ENCODE peak calls at places on chromosome 21, in five cellular contexts. One of them, this sample, is unnamed.

GRCh38 chr21:15669247-15669646 is 60.5 kb upstream of the USP25 start:
- DNase-seq in GM23248: peak
- DNase-seq in fibroblast of pulmonary artery: peak
- DNase-seq in activated T-helper 1 cell treated with anti-CD3 and anti-CD28 coated beads, Interleukin-12 subunit alpha, Interleukin-12 subunit beta, Interleukin-2, Interleukin-4 antibody, amounts not matched to agents 30 ng/mL and 10 ng/mL and 1 ng/mL, durations not matched to agents 14 hours and 24 hours and 36 hours: no peak
- DNase-seq in astrocyte of the cerebellum: no peak
- DNase-seq in this sample: peak

GRCh38 chr21:42847726-42848125 is 31.6 kb downstream of the WDR4 start:
- DNase-seq in GM23248: no peak
- DNase-seq in fibroblast of pulmonary artery: no peak
- DNase-seq in activated T-helper 1 cell treated with anti-CD3 and anti-CD28 coated beads, Interleukin-12 subunit alpha, Interleukin-12 subunit beta, Interleukin-2, Interleukin-4 antibody, amounts not matched to agents 30 ng/mL and 10 ng/mL and 1 ng/mL, durations not matched to agents 14 hours and 24 hours and 36 hours: no peak
- DNase-seq in astrocyte of the cerebellum: no peak
- DNase-seq in this sample: no peak

GRCh38 chr21:42646836-42647235 is 6.6 kb upstream of the PDE9A start:
- DNase-seq in GM23248: no peak
- DNase-seq in fibroblast of pulmonary artery: no peak
- DNase-seq in activated T-helper 1 cell treated with anti-CD3 and anti-CD28 coated beads, Interleukin-12 subunit alpha, Interleukin-12 subunit beta, Interleukin-2, Interleukin-4 antibody, amounts not matched to agents 30 ng/mL and 10 ng/mL and 1 ng/mL, durations not matched to agents 14 hours and 24 hours and 36 hours: no peak
- DNase-seq in astrocyte of the cerebellum: no peak
- DNase-seq in this sample: no peak

GRCh38 chr21:46018615-46019014 is 37.0 kb downstream of the COL6A1 start:
- DNase-seq in GM23248: no peak
- DNase-seq in fibroblast of pulmonary artery: no peak
- DNase-seq in activated T-helper 1 cell treated with anti-CD3 and anti-CD28 coated beads, Interleukin-12 subunit alpha, Interleukin-12 subunit beta, Interleukin-2, Interleukin-4 antibody, amounts not matched to agents 30 ng/mL and 10 ng/mL and 1 ng/mL, durations not matched to agents 14 hours and 24 hours and 36 hours: no peak
- DNase-seq in astrocyte of the cerebellum: no peak
- DNase-seq in this sample: no peak

GRCh38 chr21:16046625-16047340 is 317.0 kb downstream of the USP25 start:
- DNase-seq in GM23248: peak
- DNase-seq in fibroblast of pulmonary artery: no peak
- DNase-seq in activated T-helper 1 cell treated with anti-CD3 and anti-CD28 coated beads, Interleukin-12 subunit alpha, Interleukin-12 subunit beta, Interleukin-2, Interleukin-4 antibody, amounts not matched to agents 30 ng/mL and 10 ng/mL and 1 ng/mL, durations not matched to agents 14 hours and 24 hours and 36 hours: no peak
- DNase-seq in astrocyte of the cerebellum: no peak
- DNase-seq in this sample: peak

GRCh38 chr21:39444406-39445145 is 1.0 kb downstream of the LCA5L start:
- DNase-seq in GM23248: peak
- DNase-seq in fibroblast of pulmonary artery: peak
- DNase-seq in activated T-helper 1 cell treated with anti-CD3 and anti-CD28 coated beads, Interleukin-12 subunit alpha, Interleukin-12 subunit beta, Interleukin-2, Interleukin-4 antibody, amounts not matched to agents 30 ng/mL and 10 ng/mL and 1 ng/mL, durations not matched to agents 14 hours and 24 hours and 36 hours: no peak
- DNase-seq in astrocyte of the cerebellum: peak
- DNase-seq in this sample: peak

GRCh38 chr21:38850277-38850951 is 44.7 kb downstream of the ETS2 start:
- DNase-seq in GM23248: no peak
- DNase-seq in fibroblast of pulmonary artery: no peak
- DNase-seq in activated T-helper 1 cell treated with anti-CD3 and anti-CD28 coated beads, Interleukin-12 subunit alpha, Interleukin-12 subunit beta, Interleukin-2, Interleukin-4 antibody, amounts not matched to agents 30 ng/mL and 10 ng/mL and 1 ng/mL, durations not matched to agents 14 hours and 24 hours and 36 hours: no peak
- DNase-seq in astrocyte of the cerebellum: no peak
- DNase-seq in this sample: no peak

GRCh38 chr21:34065015-34065414 is 8.4 kb upstream of the MRPS6 start:
- DNase-seq in GM23248: peak
- DNase-seq in fibroblast of pulmonary artery: no peak
- DNase-seq in activated T-helper 1 cell treated with anti-CD3 and anti-CD28 coated beads, Interleukin-12 subunit alpha, Interleukin-12 subunit beta, Interleukin-2, Interleukin-4 antibody, amounts not matched to agents 30 ng/mL and 10 ng/mL and 1 ng/mL, durations not matched to agents 14 hours and 24 hours and 36 hours: no peak
- DNase-seq in astrocyte of the cerebellum: no peak
- DNase-seq in this sample: peak

GRCh38 chr21:45620201-45620600 is 23.3 kb upstream of the PCBP3 start:
- DNase-seq in GM23248: no peak
- DNase-seq in fibroblast of pulmonary artery: no peak
- DNase-seq in activated T-helper 1 cell treated with anti-CD3 and anti-CD28 coated beads, Interleukin-12 subunit alpha, Interleukin-12 subunit beta, Interleukin-2, Interleukin-4 antibody, amounts not matched to agents 30 ng/mL and 10 ng/mL and 1 ng/mL, durations not matched to agents 14 hours and 24 hours and 36 hours: no peak
- DNase-seq in astrocyte of the cerebellum: no peak
- DNase-seq in this sample: no peak

GRCh38 chr21:38659936-38660332 is 145.8 kb upstream of the ETS2 start:
- DNase-seq in GM23248: no peak
- DNase-seq in fibroblast of pulmonary artery: no peak
- DNase-seq in activated T-helper 1 cell treated with anti-CD3 and anti-CD28 coated beads, Interleukin-12 subunit alpha, Interleukin-12 subunit beta, Interleukin-2, Interleukin-4 antibody, amounts not matched to agents 30 ng/mL and 10 ng/mL and 1 ng/mL, durations not matched to agents 14 hours and 24 hours and 36 hours: no peak
- DNase-seq in astrocyte of the cerebellum: no peak
- DNase-seq in this sample: no peak

GRCh38 chr21:17784604-17785402 is 34.4 kb downstream of the C21orf91 start:
- DNase-seq in GM23248: no peak
- DNase-seq in fibroblast of pulmonary artery: no peak
- DNase-seq in activated T-helper 1 cell treated with anti-CD3 and anti-CD28 coated beads, Interleukin-12 subunit alpha, Interleukin-12 subunit beta, Interleukin-2, Interleukin-4 antibody, amounts not matched to agents 30 ng/mL and 10 ng/mL and 1 ng/mL, durations not matched to agents 14 hours and 24 hours and 36 hours: no peak
- DNase-seq in astrocyte of the cerebellum: no peak
- DNase-seq in this sample: no peak

GRCh38 chr21:42687796-42688195 is 34.4 kb downstream of the PDE9A start:
- DNase-seq in GM23248: no peak
- DNase-seq in fibroblast of pulmonary artery: no peak
- DNase-seq in activated T-helper 1 cell treated with anti-CD3 and anti-CD28 coated beads, Interleukin-12 subunit alpha, Interleukin-12 subunit beta, Interleukin-2, Interleukin-4 antibody, amounts not matched to agents 30 ng/mL and 10 ng/mL and 1 ng/mL, durations not matched to agents 14 hours and 24 hours and 36 hours: no peak
- DNase-seq in astrocyte of the cerebellum: no peak
- DNase-seq in this sample: no peak

GRCh38 chr21:29431680-29432079 is 133.0 kb downstream of the BACH1 start:
- DNase-seq in GM23248: no peak
- DNase-seq in fibroblast of pulmonary artery: no peak
- DNase-seq in activated T-helper 1 cell treated with anti-CD3 and anti-CD28 coated beads, Interleukin-12 subunit alpha, Interleukin-12 subunit beta, Interleukin-2, Interleukin-4 antibody, amounts not matched to agents 30 ng/mL and 10 ng/mL and 1 ng/mL, durations not matched to agents 14 hours and 24 hours and 36 hours: no peak
- DNase-seq in astrocyte of the cerebellum: no peak
- DNase-seq in this sample: no peak

GRCh38 chr21:42666918-42667317 is 13.5 kb downstream of the PDE9A start:
- DNase-seq in GM23248: no peak
- DNase-seq in fibroblast of pulmonary artery: no peak
- DNase-seq in activated T-helper 1 cell treated with anti-CD3 and anti-CD28 coated beads, Interleukin-12 subunit alpha, Interleukin-12 subunit beta, Interleukin-2, Interleukin-4 antibody, amounts not matched to agents 30 ng/mL and 10 ng/mL and 1 ng/mL, durations not matched to agents 14 hours and 24 hours and 36 hours: no peak
- DNase-seq in astrocyte of the cerebellum: no peak
- DNase-seq in this sample: no peak

GRCh38 chr21:36564647-36565046 is 84.7 kb upstream of the CLDN14 start:
- DNase-seq in GM23248: no peak
- DNase-seq in fibroblast of pulmonary artery: no peak
- DNase-seq in activated T-helper 1 cell treated with anti-CD3 and anti-CD28 coated beads, Interleukin-12 subunit alpha, Interleukin-12 subunit beta, Interleukin-2, Interleukin-4 antibody, amounts not matched to agents 30 ng/mL and 10 ng/mL and 1 ng/mL, durations not matched to agents 14 hours and 24 hours and 36 hours: no peak
- DNase-seq in astrocyte of the cerebellum: no peak
- DNase-seq in this sample: no peak

GRCh38 chr21:37159053-37159776 is 86.2 kb downstream of the TTC3 start:
- DNase-seq in GM23248: no peak
- DNase-seq in fibroblast of pulmonary artery: no peak
- DNase-seq in activated T-helper 1 cell treated with anti-CD3 and anti-CD28 coated beads, Interleukin-12 subunit alpha, Interleukin-12 subunit beta, Interleukin-2, Interleukin-4 antibody, amounts not matched to agents 30 ng/mL and 10 ng/mL and 1 ng/mL, durations not matched to agents 14 hours and 24 hours and 36 hours: no peak
- DNase-seq in astrocyte of the cerebellum: no peak
- DNase-seq in this sample: no peak

GRCh38 chr21:15141236-15141970 is 76.6 kb upstream of the NRIP1 start:
- DNase-seq in GM23248: no peak
- DNase-seq in fibroblast of pulmonary artery: no peak
- DNase-seq in activated T-helper 1 cell treated with anti-CD3 and anti-CD28 coated beads, Interleukin-12 subunit alpha, Interleukin-12 subunit beta, Interleukin-2, Interleukin-4 antibody, amounts not matched to agents 30 ng/mL and 10 ng/mL and 1 ng/mL, durations not matched to agents 14 hours and 24 hours and 36 hours: no peak
- DNase-seq in astrocyte of the cerebellum: no peak
- DNase-seq in this sample: no peak

GRCh38 chr21:23951251-23951650 is 1656.0 kb downstream of the MRPL39 start:
- DNase-seq in GM23248: no peak
- DNase-seq in fibroblast of pulmonary artery: peak
- DNase-seq in activated T-helper 1 cell treated with anti-CD3 and anti-CD28 coated beads, Interleukin-12 subunit alpha, Interleukin-12 subunit beta, Interleukin-2, Interleukin-4 antibody, amounts not matched to agents 30 ng/mL and 10 ng/mL and 1 ng/mL, durations not matched to agents 14 hours and 24 hours and 36 hours: no peak
- DNase-seq in astrocyte of the cerebellum: peak
- DNase-seq in this sample: no peak

GRCh38 chr21:29299906-29300546 is 1.3 kb downstream of the BACH1 start:
- DNase-seq in GM23248: peak
- DNase-seq in fibroblast of pulmonary artery: peak
- DNase-seq in activated T-helper 1 cell treated with anti-CD3 and anti-CD28 coated beads, Interleukin-12 subunit alpha, Interleukin-12 subunit beta, Interleukin-2, Interleukin-4 antibody, amounts not matched to agents 30 ng/mL and 10 ng/mL and 1 ng/mL, durations not matched to agents 14 hours and 24 hours and 36 hours: peak
- DNase-seq in astrocyte of the cerebellum: peak
- DNase-seq in this sample: peak

GRCh38 chr21:37370152-37371040 is 3.8 kb downstream of the DYRK1A start:
- DNase-seq in GM23248: peak
- DNase-seq in fibroblast of pulmonary artery: peak
- DNase-seq in activated T-helper 1 cell treated with anti-CD3 and anti-CD28 coated beads, Interleukin-12 subunit alpha, Interleukin-12 subunit beta, Interleukin-2, Interleukin-4 antibody, amounts not matched to agents 30 ng/mL and 10 ng/mL and 1 ng/mL, durations not matched to agents 14 hours and 24 hours and 36 hours: no peak
- DNase-seq in astrocyte of the cerebellum: no peak
- DNase-seq in this sample: no peak

GRCh38 chr21:43893536-43894205 is 28.6 kb downstream of the AGPAT3 start:
- DNase-seq in GM23248: no peak
- DNase-seq in fibroblast of pulmonary artery: no peak
- DNase-seq in activated T-helper 1 cell treated with anti-CD3 and anti-CD28 coated beads, Interleukin-12 subunit alpha, Interleukin-12 subunit beta, Interleukin-2, Interleukin-4 antibody, amounts not matched to agents 30 ng/mL and 10 ng/mL and 1 ng/mL, durations not matched to agents 14 hours and 24 hours and 36 hours: peak
- DNase-seq in astrocyte of the cerebellum: no peak
- DNase-seq in this sample: no peak